ENCODE peak calls at places on chromosomes 11 and 22, in four cellular contexts. One of them, this sample, is unnamed.

GRCh38 chr11:16114451-16114850 is 241.9 kb downstream of the SOX6 start:
- DNase-seq in RPMI7951: no peak
- DNase-seq in progenitor cell of endocrine pancreas: no peak
- DNase-seq in substantia nigra: no peak
- DNase-seq in this sample: no peak

GRCh38 chr11:78715639-78716311 is 141.1 kb upstream of the NARS2 start:
- DNase-seq in RPMI7951: peak
- DNase-seq in progenitor cell of endocrine pancreas: peak
- DNase-seq in substantia nigra: no peak
- DNase-seq in this sample: peak

GRCh38 chr11:70942593-70942992 is 309.8 kb downstream of the SHANK2 start:
- DNase-seq in RPMI7951: no peak
- DNase-seq in progenitor cell of endocrine pancreas: no peak
- DNase-seq in substantia nigra: no peak
- DNase-seq in this sample: peak

GRCh38 chr22:37549704-37550059 is 10.6 kb upstream of the CDC42EP1 start:
- DNase-seq in RPMI7951: peak
- DNase-seq in progenitor cell of endocrine pancreas: no peak
- DNase-seq in substantia nigra: peak
- DNase-seq in this sample: peak

GRCh38 chr11:31847761-31848160 is 36.6 kb upstream of the PAX6 start:
- DNase-seq in RPMI7951: no peak
- DNase-seq in progenitor cell of endocrine pancreas: no peak
- DNase-seq in substantia nigra: no peak
- DNase-seq in this sample: no peak

GRCh38 chr11:962743-963142 is 37.1 kb downstream of the AP2A2 start:
- DNase-seq in RPMI7951: no peak
- DNase-seq in progenitor cell of endocrine pancreas: no peak
- DNase-seq in substantia nigra: no peak
- DNase-seq in this sample: no peak

GRCh38 chr11:70881948-70882715 is 370.2 kb downstream of the SHANK2 start:
- DNase-seq in RPMI7951: no peak
- DNase-seq in progenitor cell of endocrine pancreas: no peak
- DNase-seq in substantia nigra: no peak
- DNase-seq in this sample: peak

GRCh38 chr11:60265373-60266214 is 14.9 kb upstream of the MS4A4A start:
- DNase-seq in RPMI7951: peak
- DNase-seq in progenitor cell of endocrine pancreas: peak
- DNase-seq in substantia nigra: no peak
- DNase-seq in this sample: peak

GRCh38 chr11:86660011-86660595 is 12.3 kb downstream of the ME3 start:
- DNase-seq in RPMI7951: peak
- DNase-seq in progenitor cell of endocrine pancreas: no peak
- DNase-seq in substantia nigra: no peak
- DNase-seq in this sample: peak

GRCh38 chr11:57379732-57380131 is 1.2 kb downstream of the PRG3 start:
- DNase-seq in RPMI7951: peak
- DNase-seq in progenitor cell of endocrine pancreas: peak
- DNase-seq in substantia nigra: no peak
- DNase-seq in this sample: no peak

GRCh38 chr22:23831781-23832180 is 7.0 kb downstream of the DERL3 start:
- DNase-seq in RPMI7951: no peak
- DNase-seq in progenitor cell of endocrine pancreas: no peak
- DNase-seq in substantia nigra: no peak
- DNase-seq in this sample: no peak

GRCh38 chr22:17064498-17065100 is 20.2 kb upstream of the IL17RA start:
- DNase-seq in RPMI7951: no peak
- DNase-seq in progenitor cell of endocrine pancreas: no peak
- DNase-seq in substantia nigra: no peak
- DNase-seq in this sample: no peak

GRCh38 chr11:57633394-57634058 is 16.2 kb downstream of the YPEL4 start:
- DNase-seq in RPMI7951: no peak
- DNase-seq in progenitor cell of endocrine pancreas: no peak
- DNase-seq in substantia nigra: no peak
- DNase-seq in this sample: no peak

GRCh38 chr11:119854521-119854920 is 125.5 kb upstream of the NECTIN1 start:
- DNase-seq in RPMI7951: peak
- DNase-seq in progenitor cell of endocrine pancreas: no peak
- DNase-seq in substantia nigra: no peak
- DNase-seq in this sample: peak

GRCh38 chr22:31653944-31654343 is 8.1 kb downstream of the PISD start:
- DNase-seq in RPMI7951: no peak
- DNase-seq in progenitor cell of endocrine pancreas: no peak
- DNase-seq in substantia nigra: no peak
- DNase-seq in this sample: no peak

GRCh38 chr11:1868056-1868635 is 15.3 kb downstream of the LSP1 start:
- DNase-seq in RPMI7951: no peak
- DNase-seq in progenitor cell of endocrine pancreas: no peak
- DNase-seq in substantia nigra: no peak
- DNase-seq in this sample: no peak

GRCh38 chr22:46737105-46737975 is 712 bp downstream of the CERK start:
- DNase-seq in RPMI7951: peak
- DNase-seq in progenitor cell of endocrine pancreas: peak
- DNase-seq in substantia nigra: no peak
- DNase-seq in this sample: peak

GRCh38 chr22:21760640-21761039 is 25.0 kb upstream of the YPEL1 start:
- DNase-seq in RPMI7951: peak
- DNase-seq in progenitor cell of endocrine pancreas: no peak
- DNase-seq in substantia nigra: no peak
- DNase-seq in this sample: no peak

GRCh38 chr11:58898106-58898505 is 41.2 kb upstream of the GLYATL1 start:
- DNase-seq in RPMI7951: no peak
- DNase-seq in progenitor cell of endocrine pancreas: no peak
- DNase-seq in substantia nigra: no peak
- DNase-seq in this sample: peak

GRCh38 chr11:130945945-130946344 is 29.7 kb upstream of the SNX19 start:
- DNase-seq in RPMI7951: peak
- DNase-seq in progenitor cell of endocrine pancreas: no peak
- DNase-seq in substantia nigra: no peak
- DNase-seq in this sample: no peak

GRCh38 chr11:122754553-122755322 is 83.6 kb upstream of the CRTAM start:
- DNase-seq in RPMI7951: peak
- DNase-seq in progenitor cell of endocrine pancreas: no peak
- DNase-seq in substantia nigra: no peak
- DNase-seq in this sample: peak

GRCh38 chr11:111541209-111542061 is 915 bp downstream of the LAYN start:
- DNase-seq in RPMI7951: no peak
- DNase-seq in progenitor cell of endocrine pancreas: no peak
- DNase-seq in substantia nigra: no peak
- DNase-seq in this sample: peak

GRCh38 chr22:46588279-46589140 is 31.7 kb upstream of the GRAMD4 start:
- DNase-seq in RPMI7951: no peak
- DNase-seq in progenitor cell of endocrine pancreas: no peak
- DNase-seq in substantia nigra: no peak
- DNase-seq in this sample: no peak

GRCh38 chr11:134583397-134583990 is 171.5 kb upstream of the B3GAT1 start:
- DNase-seq in RPMI7951: no peak
- DNase-seq in progenitor cell of endocrine pancreas: no peak
- DNase-seq in substantia nigra: no peak
- DNase-seq in this sample: no peak

GRCh38 chr22:47249370-47249928 is 487.0 kb downstream of the TBC1D22A start:
- DNase-seq in RPMI7951: no peak
- DNase-seq in progenitor cell of endocrine pancreas: no peak
- DNase-seq in substantia nigra: no peak
- DNase-seq in this sample: no peak

GRCh38 chr22:18022851-18023250 is 1.5 kb downstream of the MICAL3 start:
- DNase-seq in RPMI7951: no peak
- DNase-seq in progenitor cell of endocrine pancreas: no peak
- DNase-seq in substantia nigra: no peak
- DNase-seq in this sample: peak

GRCh38 chr11:56782167-56782847 is 33.8 kb upstream of the OR9G4 start:
- DNase-seq in RPMI7951: no peak
- DNase-seq in progenitor cell of endocrine pancreas: no peak
- DNase-seq in substantia nigra: no peak
- DNase-seq in this sample: no peak

GRCh38 chr11:116192509-116193206 is 580.1 kb downstream of the BUD13 start:
- DNase-seq in RPMI7951: peak
- DNase-seq in progenitor cell of endocrine pancreas: no peak
- DNase-seq in substantia nigra: no peak
- DNase-seq in this sample: peak

GRCh38 chr11:68002943-68003845 is 703 bp downstream of the UNC93B1 start:
- DNase-seq in RPMI7951: no peak
- DNase-seq in progenitor cell of endocrine pancreas: no peak
- DNase-seq in substantia nigra: no peak
- DNase-seq in this sample: peak

GRCh38 chr11:124798991-124799383 is 1.2 kb downstream of the MSANTD2 start:
- DNase-seq in RPMI7951: peak
- DNase-seq in progenitor cell of endocrine pancreas: no peak
- DNase-seq in substantia nigra: no peak
- DNase-seq in this sample: peak

GRCh38 chr11:65663634-65664200 is 1.0 kb upstream of the RELA start:
- DNase-seq in RPMI7951: peak
- DNase-seq in progenitor cell of endocrine pancreas: no peak
- DNase-seq in substantia nigra: no peak
- DNase-seq in this sample: peak

GRCh38 chr11:69859275-69859934 is 40.2 kb upstream of the FGF3 start:
- DNase-seq in RPMI7951: no peak
- DNase-seq in progenitor cell of endocrine pancreas: no peak
- DNase-seq in substantia nigra: no peak
- DNase-seq in this sample: no peak

GRCh38 chr11:2446590-2447252 is 1.9 kb downstream of the KCNQ1 start:
- DNase-seq in RPMI7951: no peak
- DNase-seq in progenitor cell of endocrine pancreas: no peak
- DNase-seq in substantia nigra: no peak
- DNase-seq in this sample: no peak

GRCh38 chr11:126164781-126165180 is 46.7 kb downstream of the RPUSD4 start:
- DNase-seq in RPMI7951: no peak
- DNase-seq in progenitor cell of endocrine pancreas: no peak
- DNase-seq in substantia nigra: no peak
- DNase-seq in this sample: no peak

GRCh38 chr22:39482768-39483167 is 19.3 kb upstream of the MIEF1 start:
- DNase-seq in RPMI7951: peak
- DNase-seq in progenitor cell of endocrine pancreas: no peak
- DNase-seq in substantia nigra: no peak
- DNase-seq in this sample: no peak

GRCh38 chr22:43897751-43898261 is 6.0 kb upstream of the PNPLA5 start:
- DNase-seq in RPMI7951: peak
- DNase-seq in progenitor cell of endocrine pancreas: no peak
- DNase-seq in substantia nigra: no peak
- DNase-seq in this sample: no peak

GRCh38 chr11:66068923-66069714 is 953 bp upstream of the PACS1 start:
- DNase-seq in RPMI7951: peak
- DNase-seq in progenitor cell of endocrine pancreas: no peak
- DNase-seq in substantia nigra: no peak
- DNase-seq in this sample: peak

GRCh38 chr22:36467946-36468345 is 13.5 kb downstream of the TXN2 start:
- DNase-seq in RPMI7951: peak
- DNase-seq in progenitor cell of endocrine pancreas: no peak
- DNase-seq in substantia nigra: no peak
- DNase-seq in this sample: no peak

GRCh38 chr22:50346415-50346945 is 3.4 kb downstream of the PPP6R2 start:
- DNase-seq in RPMI7951: no peak
- DNase-seq in progenitor cell of endocrine pancreas: no peak
- DNase-seq in substantia nigra: no peak
- DNase-seq in this sample: no peak